ENCODE peak calls at places on chromosomes 2 and 18, in six cellular contexts. K is cardiac fibroblast, D is progenitor cell of endocrine pancreas, B is iris pigment epithelial cell, V is brain microvascular endothelial cell, N is esophagus muscularis mucosa. U is an unnamed sample.

GRCh38 chr2:226336283-226336682 is 463.3 kb downstream of the IRS1 start:
- DNase-seq in K (no peak), D (no peak), B (no peak), V (no peak), N (no peak), U (no peak)

GRCh38 chr18:27983780-27984179 is 193.2 kb downstream of the CDH2 start:
- DNase-seq in K (no peak), D (no peak), B (no peak), V (no peak), N (no peak), U (no peak)

GRCh38 chr2:98122524-98122923 is 35.6 kb downstream of the VWA3B start:
- DNase-seq in K (no peak), D (no peak), B (no peak), V (no peak), N (no peak), U (no peak)

GRCh38 chr2:114925296-114926255 is 483.1 kb downstream of the DPP10 start:
- DNase-seq in K (no peak), D (no peak), B (no peak), V (no peak), N (no peak), U (no peak)

GRCh38 chr2:66508358-66509071 is 73.6 kb downstream of the MEIS1 start:
- DNase-seq in K (peak), D (no peak), B (peak), V (no peak), N (no peak), U (peak)

GRCh38 chr2:60516383-60516811 is 37.1 kb downstream of the BCL11A start:
- DNase-seq in K (peak), D (no peak), B (peak), V (peak), N (no peak), U (no peak)

GRCh38 chr18:74425876-74426275 is 31.2 kb downstream of the DIPK1C start:
- DNase-seq in K (no peak), D (no peak), B (no peak), V (no peak), N (no peak), U (no peak)

GRCh38 chr2:211035548-211036185 is 479.3 kb downstream of the CPS1 start:
- DNase-seq in K (peak), D (no peak), B (peak), V (peak), N (no peak), U (peak)

GRCh38 chr2:27527182-27527581 is 30.5 kb downstream of the GCKR start:
- DNase-seq in K (peak), D (no peak), B (peak), V (peak), N (no peak), U (no peak)

GRCh38 chr2:226984461-226985226 is 148.8 kb downstream of the RHBDD1 start:
- DNase-seq in K (no peak), D (no peak), B (no peak), V (no peak), N (no peak), U (no peak)

GRCh38 chr18:63725682-63726480 is 23.1 kb downstream of the SERPINB11 start:
- DNase-seq in K (no peak), D (no peak), B (no peak), V (no peak), N (no peak), U (no peak)

GRCh38 chr2:56118474-56118873 is 65.3 kb upstream of the CCDC85A start:
- DNase-seq in K (no peak), D (no peak), B (no peak), V (no peak), N (peak), U (peak)

GRCh38 chr2:195573314-195573713 is 83.7 kb upstream of the SLC39A10 start:
- DNase-seq in K (no peak), D (no peak), B (no peak), V (no peak), N (no peak), U (no peak)

GRCh38 chr2:238636269-238637073 is 209.7 kb downstream of the ASB1 start:
- DNase-seq in K (peak), D (no peak), B (no peak), V (no peak), N (peak), U (no peak)

GRCh38 chr18:61360440-61361383 is 27.5 kb downstream of the CDH20 start:
- DNase-seq in K (no peak), D (no peak), B (no peak), V (no peak), N (no peak), U (no peak)

GRCh38 chr2:157075924-157076323 is 181.6 kb upstream of the GALNT5 start:
- DNase-seq in K (no peak), D (no peak), B (no peak), V (no peak), N (no peak), U (no peak)

GRCh38 chr18:9849407-9849961 is 36.3 kb upstream of the TXNDC2 start:
- DNase-seq in K (no peak), D (no peak), B (no peak), V (no peak), N (no peak), U (no peak)

GRCh38 chr2:197306691-197307030 is 3.9 kb downstream of the ANKRD44 start:
- DNase-seq in K (no peak), D (no peak), B (no peak), V (no peak), N (peak), U (no peak)

U was measured in GM23338.